ENCODE peak calls at places on chromosomes 3 and 15, in five cellular contexts. H is dorsolateral prefrontal cortex, N is OCI-LY7, O is heart left ventricle, L is H9. Y is an unnamed sample.

GRCh38 chr15:101053261-101053660 is 134.1 kb downstream of the LRRK1 start:
- DNase-seq in H (no peak), N (no peak), O (no peak), L (no peak), Y (no peak)

GRCh38 chr15:57031605-57032004 is 113.2 kb downstream of the TCF12 start:
- DNase-seq in H (no peak), N (peak; percentile 9), O (peak; percentile 49), L (no peak), Y (no peak)

GRCh38 chr3:25412269-25412668 is 15.8 kb upstream of the RARB start:
- DNase-seq in H (no peak), N (no peak), O (no peak), L (no peak), Y (no peak)

GRCh38 chr15:74036271-74037170 is 42.0 kb downstream of the PML start:
- DNase-seq in H (peak; percentile 65), N (peak; percentile 8), O (no peak), L (peak; percentile 88), Y (peak; percentile 25)

GRCh38 chr3:183766107-183766506 is 59.3 kb downstream of the MAP6D1 start:
- DNase-seq in H (no peak), N (no peak), O (no peak), L (no peak), Y (no peak)

GRCh38 chr3:116038968-116039950 is 406.0 kb downstream of the LSAMP start:
- DNase-seq in H (no peak), N (no peak), O (no peak), L (no peak), Y (no peak)

GRCh38 chr3:160748226-160748625 is 7.8 kb upstream of the PPM1L start:
- DNase-seq in H (no peak), N (no peak), O (no peak), L (no peak), Y (no peak)

GRCh38 chr15:42175671-42176070 is 19.2 kb upstream of the PLA2G4F start:
- DNase-seq in H (no peak), N (no peak), O (no peak), L (no peak), Y (no peak)

GRCh38 chr15:87939838-87940457 is 316.6 kb downstream of the NTRK3 start:
- DNase-seq in H (no peak), N (no peak), O (no peak), L (no peak), Y (no peak)

GRCh38 chr3:168714609-168715240 is 619.0 kb upstream of the GOLIM4 start:
- DNase-seq in H (no peak), N (no peak), O (no peak), L (no peak), Y (no peak)

GRCh38 chr15:90058308-90058707 is 44.0 kb downstream of the IDH2 start:
- DNase-seq in H (no peak), N (no peak), O (no peak), L (no peak), Y (no peak)

GRCh38 chr3:136512391-136512790 is 239.8 kb downstream of the STAG1 start:
- DNase-seq in H (no peak), N (no peak), O (no peak), L (no peak), Y (no peak)

GRCh38 chr3:111333642-111334041 is 208.4 kb upstream of the CD96 start:
- DNase-seq in H (no peak), N (no peak), O (no peak), L (no peak), Y (no peak)

GRCh38 chr3:45130476-45130875 is 15.7 kb downstream of the CDCP1 start:
- DNase-seq in H (no peak), N (no peak), O (no peak), L (no peak), Y (no peak)

GRCh38 chr15:51726302-51727073 is 11.0 kb downstream of the LYSMD2 start:
- DNase-seq in H (no peak), N (no peak), O (peak; percentile 66), L (peak; percentile 90), Y (no peak)

GRCh38 chr15:81897011-81897677 is 148.7 kb downstream of the MEX3B start:
- DNase-seq in H (no peak), N (no peak), O (no peak), L (no peak), Y (no peak)

GRCh38 chr3:25427155-25428002 is 684 bp upstream of the RARB start:
- DNase-seq in H (no peak), N (no peak), O (no peak), L (no peak), Y (no peak)

GRCh38 chr15:85946986-85947385 is 132.7 kb upstream of the AGBL1 start:
- DNase-seq in H (no peak), N (no peak), O (no peak), L (no peak), Y (no peak)

GRCh38 chr3:81968628-81969027 is 207.2 kb upstream of the GBE1 start:
- DNase-seq in H (no peak), N (no peak), O (no peak), L (no peak), Y (no peak)

GRCh38 chr3:43285644-43286043 is 696 bp upstream of the SNRK start:
- DNase-seq in H (no peak), N (no peak), O (peak; percentile 19), L (peak; percentile 49), Y (no peak)

GRCh38 chr3:152160350-152161011 is 108.2 kb upstream of the MBNL1 start:
- DNase-seq in H (no peak), N (no peak), O (no peak), L (no peak), Y (no peak)

GRCh38 chr3:59286791-59287531 is 237.1 kb upstream of the CFAP20DC start:
- DNase-seq in H (no peak), N (no peak), O (peak; percentile 16), L (no peak), Y (no peak)

GRCh38 chr3:60674870-60675269 is 576.4 kb downstream of the FHIT start:
- DNase-seq in H (no peak), N (no peak), O (no peak), L (no peak), Y (no peak)

GRCh38 chr3:175192536-175192935 is 333.4 kb downstream of the NAALADL2 start:
- DNase-seq in H (no peak), N (no peak), O (no peak), L (no peak), Y (no peak)

GRCh38 chr15:48010321-48010720 is 110.5 kb upstream of the SLC24A5 start:
- DNase-seq in H (no peak), N (no peak), O (no peak), L (no peak), Y (no peak)

GRCh38 chr3:63519426-63519825 is 133.0 kb upstream of the SNTN start:
- DNase-seq in H (no peak), N (no peak), O (no peak), L (no peak), Y (no peak)

GRCh38 chr3:150414273-150414672 is 6.2 kb downstream of the TSC22D2 start:
- DNase-seq in H (no peak), N (peak; percentile 10), O (peak; percentile 38), L (no peak), Y (no peak)

GRCh38 chr15:51379390-51379789 is 37.9 kb downstream of the GLDN start:
- DNase-seq in H (no peak), N (no peak), O (no peak), L (no peak), Y (no peak)

GRCh38 chr3:97882975-97883598 is 61.3 kb downstream of the CRYBG3 start:
- DNase-seq in H (no peak), N (no peak), O (no peak), L (no peak), Y (no peak)

GRCh38 chr3:115624029-115624645 is 827 bp downstream of the GAP43 start:
- DNase-seq in H (no peak), N (no peak), O (no peak), L (peak; percentile 61), Y (no peak)

GRCh38 chr15:31554261-31554660 is 227.6 kb downstream of the KLF13 start:
- DNase-seq in H (peak; percentile 60), N (no peak), O (peak; percentile 65), L (no peak), Y (no peak)

GRCh38 chr3:38250198-38250597 is 15.4 kb upstream of the SLC22A13 start:
- DNase-seq in H (no peak), N (no peak), O (no peak), L (no peak), Y (no peak)

GRCh38 chr3:156131799-156132198 is 11.4 kb downstream of the KCNAB1 start:
- DNase-seq in H (no peak), N (no peak), O (no peak), L (no peak), Y (no peak)

GRCh38 chr3:41681479-41681878 is 280.4 kb downstream of the ULK4 start:
- DNase-seq in H (no peak), N (no peak), O (no peak), L (no peak), Y (no peak)

GRCh38 chr3:187211532-187212274 is 14.4 kb downstream of the RTP1 start:
- DNase-seq in H (no peak), N (no peak), O (no peak), L (no peak), Y (no peak)

GRCh38 chr15:23857028-23857641 is 170.0 kb upstream of the NDN start:
- DNase-seq in H (no peak), N (no peak), O (peak; percentile 16), L (peak; percentile 57), Y (peak; percentile 27)

GRCh38 chr15:84985158-84985557 is 3.5 kb downstream of the PDE8A start:
- DNase-seq in H (no peak), N (no peak), O (no peak), L (no peak), Y (no peak)

GRCh38 chr15:40739854-40740253 is 15.2 kb downstream of the RMDN3 start:
- DNase-seq in H (no peak), N (no peak), O (no peak), L (no peak), Y (no peak)
- TF ChIP-seq CTCF in H (no peak), N (no peak), O (no peak), L (peak; percentile 44), Y (no peak)

GRCh38 chr15:80242132-80242769 is 9.8 kb downstream of the CTXND1 start:
- DNase-seq in H (no peak), N (peak; percentile 51), O (no peak), L (peak; percentile 84), Y (peak; percentile 35)
- TF ChIP-seq CTCF in H (no peak), N (peak; percentile 85), O (peak; percentile 55), L (peak; percentile 90), Y (peak; percentile 75)

DNA sequence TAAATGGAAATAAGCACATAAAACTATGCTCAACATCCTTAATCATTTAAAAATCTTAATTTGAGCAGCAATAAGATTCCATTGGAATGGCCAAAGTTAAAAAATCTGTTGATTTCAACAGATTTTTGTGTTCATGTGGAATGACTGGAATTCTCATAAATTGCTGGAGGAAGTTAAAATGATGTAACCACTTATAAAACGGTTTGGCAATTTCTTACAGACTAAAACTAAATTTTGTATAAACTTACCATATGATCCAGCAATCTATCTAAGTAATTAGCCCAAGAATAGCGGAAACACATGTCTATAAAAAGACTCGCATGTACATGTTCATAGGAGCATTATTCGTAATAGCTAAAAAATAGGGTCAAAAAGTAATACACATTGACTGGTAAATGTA is 1713.6 kb downstream of the SI start:
- DNase-seq in H (no peak), N (no peak), O (no peak), L (no peak), Y (no peak)
- TF ChIP-seq CTCF in H (no peak), N (no peak), O (no peak), L (no peak), Y (no peak)

DNA sequence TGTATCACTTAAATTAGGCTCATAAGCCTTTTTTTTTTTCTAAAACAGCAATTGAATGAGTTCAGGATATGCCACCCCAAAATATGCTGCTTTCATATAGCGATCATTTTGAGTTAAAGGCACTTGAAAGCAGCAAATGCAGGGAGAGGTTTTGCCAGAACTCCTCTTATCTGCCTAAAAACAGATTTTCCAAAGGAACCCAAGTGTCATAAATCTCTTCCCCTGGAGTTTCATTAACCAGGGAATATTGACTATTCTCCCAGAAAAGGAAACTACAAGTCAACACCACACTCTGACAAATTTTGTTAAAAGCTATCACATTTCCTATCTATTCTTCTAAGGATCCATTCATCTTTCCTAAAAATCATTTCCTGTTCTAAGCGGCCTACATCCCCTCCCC is 11.3 kb downstream of the DNAAF4 start:
- DNase-seq in H (no peak), N (no peak), O (no peak), L (no peak), Y (no peak)
- TF ChIP-seq CTCF in H (no peak), N (no peak), O (no peak), L (no peak), Y (no peak)

Y was measured in progenitor cell of endocrine pancreas.